ENCODE peak calls at places on chromosomes 2 and 18, in seven cellular contexts. E is stimulated activated CD8-positive, alpha-beta memory T cell treated with anti-CD3 and anti-CD28 coated beads, Interleukin-7, amount 100 ng/mL, for 48 hours; X is A549; L is NCI-H187; J is transverse colon; I is DMS153; H is hippocampal formation. W is an unnamed sample.

GRCh38 chr2:235024191-235024611 is 72.4 kb downstream of the SH3BP4 start:
- DNase-seq in H (no peak), E (no peak), L (no peak), J (no peak), X (no peak), I (no peak), W (no peak)

GRCh38 chr2:198697218-198697617 is 760.5 kb downstream of the SATB2 start:
- DNase-seq in X (no peak), E (no peak), I (no peak), H (no peak), J (peak), L (no peak), W (no peak)

GRCh38 chr2:137677466-137677865 is 286.8 kb upstream of the HNMT start:
- DNase-seq in H (no peak), J (no peak), X (no peak), L (no peak), I (no peak), E (no peak), W (no peak)

GRCh38 chr2:15880226-15881119 is 59.9 kb upstream of the MYCN start:
- DNase-seq in E (no peak), L (no peak), I (no peak), H (no peak), X (no peak), J (no peak), W (no peak)

GRCh38 chr2:241223211-241224067 is 35.0 kb downstream of the ANO7 start:
- DNase-seq in X (no peak), L (no peak), J (no peak), I (no peak), E (no peak), H (no peak), W (peak)

GRCh38 chr2:231331533-231331932 is 64.0 kb upstream of the B3GNT7 start:
- DNase-seq in E (no peak), L (no peak), H (no peak), X (no peak), J (no peak), I (no peak), W (no peak)

GRCh38 chr2:212173771-212174510 is 364.7 kb downstream of the ERBB4 start:
- DNase-seq in H (no peak), X (no peak), J (no peak), I (no peak), E (no peak), L (no peak), W (no peak)

GRCh38 chr2:176768185-176768584 is 444.4 kb upstream of the HNRNPA3 start:
- DNase-seq in L (peak), X (no peak), I (peak), J (peak), H (no peak), E (no peak), W (peak)

GRCh38 chr2:885230-886071 is 65.2 kb upstream of the SNTG2 start:
- DNase-seq in I (no peak), E (no peak), H (no peak), X (no peak), L (no peak), J (no peak), W (no peak)

GRCh38 chr18:31651369-31651768 is 33.0 kb downstream of the B4GALT6 start:
- DNase-seq in J (no peak), I (no peak), L (no peak), H (no peak), E (no peak), X (no peak), W (no peak)

GRCh38 chr18:9428862-9429661 is 46.3 kb upstream of the RALBP1 start:
- DNase-seq in I (no peak), H (no peak), X (no peak), L (no peak), E (no peak), J (no peak), W (no peak)

GRCh38 chr2:134143568-134143967 is 110.3 kb upstream of the MGAT5 start:
- DNase-seq in I (no peak), H (no peak), L (no peak), E (no peak), X (no peak), J (no peak), W (no peak)

GRCh38 chr2:235383272-235383843 is 110.5 kb upstream of the AGAP1 start:
- DNase-seq in X (no peak), L (no peak), H (no peak), E (no peak), I (no peak), J (no peak), W (no peak)

GRCh38 chr2:74181739-74182138 is 3.1 kb upstream of the MOB1A start:
- DNase-seq in X (no peak), H (peak), J (peak), E (no peak), I (no peak), L (no peak), W (peak)

GRCh38 chr2:167196461-167197252 is 308.4 kb downstream of the XIRP2 start:
- DNase-seq in H (no peak), J (no peak), L (no peak), I (peak), E (no peak), X (no peak), W (no peak)

GRCh38 chr2:209259767-209260166 is 164.1 kb upstream of the MAP2 start:
- DNase-seq in I (no peak), L (no peak), H (no peak), E (no peak), J (no peak), X (no peak), W (no peak)

GRCh38 chr2:28477645-28478044 is 18.2 kb upstream of the PLB1 start:
- DNase-seq in I (no peak), E (no peak), X (no peak), L (no peak), H (no peak), J (no peak), W (no peak)

GRCh38 chr2:25397777-25398176 is 56.1 kb upstream of the DNMT3A start:
- DNase-seq in L (no peak), I (no peak), E (no peak), X (no peak), H (no peak), J (no peak), W (no peak)

GRCh38 chr2:167005096-167005495 is 116.8 kb downstream of the XIRP2 start:
- DNase-seq in H (no peak), L (no peak), J (no peak), E (no peak), X (no peak), I (no peak), W (no peak)

GRCh38 chr2:70728128-70728527 is 39.9 kb downstream of the ADD2 start:
- DNase-seq in X (no peak), I (no peak), J (no peak), L (no peak), H (no peak), E (no peak), W (no peak)

GRCh38 chr2:20232837-20233207 is 7.9 kb upstream of the SDC1 start:
- DNase-seq in X (no peak), H (no peak), I (no peak), E (no peak), L (no peak), J (no peak), W (no peak)

GRCh38 chr18:77054606-77055428 is 77.8 kb downstream of the MBP start:
- DNase-seq in E (no peak), I (peak), L (peak), X (peak), J (peak), H (peak), W (peak)

GRCh38 chr2:110832740-110833139 is 100.4 kb downstream of the ACOXL start:
- DNase-seq in E (no peak), I (peak), H (no peak), X (no peak), J (no peak), L (no peak), W (no peak)

GRCh38 chr2:55493220-55493619 is 26.3 kb upstream of the CFAP36 start:
- DNase-seq in I (no peak), L (no peak), X (no peak), H (no peak), J (no peak), E (no peak), W (no peak)

GRCh38 chr2:95220449-95220848 is 13.1 kb downstream of the ZNF892 start:
- DNase-seq in H (no peak), X (no peak), L (no peak), I (no peak), E (no peak), J (no peak), W (no peak)

GRCh38 chr2:12928197-12928596 is 211.5 kb downstream of the TRIB2 start:
- DNase-seq in H (no peak), L (no peak), E (no peak), X (no peak), I (no peak), J (no peak), W (no peak)

GRCh38 chr2:106140913-106141312 is 53.2 kb downstream of the UXS1 start:
- DNase-seq in H (no peak), E (no peak), I (no peak), L (no peak), J (no peak), X (no peak), W (no peak)

GRCh38 chr2:227347117-227347516 is 22.1 kb downstream of the MFF start:
- DNase-seq in X (peak), J (no peak), I (no peak), L (no peak), H (no peak), E (no peak), W (no peak)

GRCh38 chr2:2828774-2829368 is 497.8 kb upstream of the MYT1L start:
- DNase-seq in H (peak), J (no peak), I (no peak), L (no peak), X (no peak), E (no peak), W (no peak)

GRCh38 chr2:118940486-118941120 is 1.4 kb upstream of the MARCO start:
- DNase-seq in X (no peak), J (peak), L (no peak), I (no peak), H (peak), E (no peak), W (no peak)

GRCh38 chr2:44772670-44773378 is 168.7 kb upstream of the SIX3 start:
- DNase-seq in J (no peak), H (no peak), X (no peak), L (no peak), E (no peak), I (peak), W (no peak)

GRCh38 chr2:86499326-86499725 is 58.2 kb downstream of the KDM3A start:
- DNase-seq in I (no peak), L (no peak), X (peak), H (no peak), E (no peak), J (no peak), W (no peak)

GRCh38 chr2:55236992-55237543 is 4.6 kb downstream of the RPS27A start:
- DNase-seq in L (no peak), X (no peak), H (no peak), I (no peak), J (no peak), E (no peak), W (no peak)

GRCh38 chr2:10162586-10163497 is 40.3 kb downstream of the RRM2 start:
- DNase-seq in L (peak), H (no peak), X (peak), E (no peak), I (no peak), J (no peak), W (no peak)

W was measured in mucosa of descending colon.